ENCODE peak calls at places on chromosomes 13 and 19, in six cellular contexts. H, T, Y, L, F and V are unnamed samples.

GRCh38 chr13:45751882-45752281 is 49.8 kb downstream of the CBY2 start:
- DNase-seq in H (no peak), T (no peak), Y (no peak), L (no peak), F (no peak), V (no peak)

GRCh38 chr13:101530293-101530692 is 77.8 kb downstream of the ITGBL1 start:
- DNase-seq in H (no peak), T (no peak), Y (no peak), L (no peak), F (no peak), V (no peak)

GRCh38 chr13:54029226-54029625 is 1000.6 kb downstream of the OLFM4 start:
- DNase-seq in H (no peak), T (peak; percentile 94), Y (peak; percentile 15), L (no peak), F (no peak), V (no peak)

GRCh38 chr13:24356837-24357236 is 47.5 kb downstream of the C1QTNF9 start:
- DNase-seq in H (no peak), T (no peak), Y (no peak), L (no peak), F (no peak), V (no peak)

GRCh38 chr13:113775451-113776145 is 16.6 kb downstream of the TMEM255B start:
- DNase-seq in H (peak; percentile 8), T (no peak), Y (no peak), L (no peak), F (no peak), V (peak; percentile 55)

GRCh38 chr13:31056650-31057275 is 104.9 kb downstream of the HSPH1 start:
- DNase-seq in H (no peak), T (no peak), Y (peak; percentile 21), L (peak; percentile 50), F (no peak), V (no peak)

GRCh38 chr13:99577934-99578917 is 77.0 kb downstream of the TM9SF2 start:
- DNase-seq in H (no peak), T (no peak), Y (peak; percentile 52), L (no peak), F (no peak), V (no peak)

GRCh38 chr19:55687281-55688172 is 12.5 kb downstream of the EPN1 start:
- DNase-seq in H (no peak), T (no peak), Y (no peak), L (no peak), F (no peak), V (peak; percentile 67)

GRCh38 chr13:59356607-59357006 is 807.1 kb downstream of the DIAPH3 start:
- DNase-seq in H (no peak), T (no peak), Y (no peak), L (no peak), F (peak; percentile 18), V (peak; percentile 84)

DNA sequence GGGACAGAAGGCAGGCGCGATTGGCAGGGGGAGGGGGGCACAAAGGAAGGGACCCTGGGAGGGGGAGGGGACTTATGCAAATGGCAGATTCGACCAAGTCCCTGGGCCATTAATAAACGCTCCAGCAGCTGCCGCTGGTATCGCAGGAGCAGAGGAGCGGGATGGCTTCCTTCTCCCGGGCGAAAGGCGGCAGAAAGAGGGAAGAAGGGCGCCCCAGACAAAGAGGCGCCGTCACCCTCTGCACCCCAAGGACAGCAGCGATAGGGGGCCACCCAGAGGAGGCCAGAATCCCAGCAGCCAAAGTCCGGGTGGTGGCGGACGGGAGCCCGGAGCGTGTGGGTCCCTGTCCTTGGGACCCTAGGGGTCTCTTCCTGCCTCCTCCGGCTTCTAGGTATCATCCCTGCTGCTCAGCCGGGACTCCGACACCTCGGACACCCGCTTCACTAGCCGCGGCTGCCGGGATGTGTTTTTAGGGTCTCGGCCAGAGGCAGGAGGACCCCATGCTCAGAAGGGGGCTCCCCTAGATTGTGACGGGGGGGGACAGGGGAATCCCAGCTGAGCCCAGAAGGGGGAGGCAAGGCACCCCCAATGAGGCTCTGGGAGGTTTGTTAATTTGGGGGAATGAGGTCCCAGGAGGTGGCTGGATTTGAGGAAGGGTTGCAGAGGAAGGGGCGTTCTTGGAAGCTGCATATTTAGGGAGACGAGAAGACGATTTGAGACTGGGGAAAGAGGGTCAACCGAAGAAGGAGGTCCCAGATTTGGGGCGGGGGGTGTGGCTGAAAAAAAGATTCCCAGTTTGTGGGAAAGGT is 1.7 kb downstream of the PTPRS start:
- DNase-seq in H (no peak), T (no peak), Y (peak; percentile 85), L (peak; percentile 81), F (no peak), V (no peak)
- TF ChIP-seq POLR2AphosphoS5 in H (no peak), T (no peak), Y (peak; percentile 39), L (no peak), F (no peak), V (no peak)

GRCh38 chr13:68257111-68257842 is 1027.1 kb upstream of the PCDH9 start:
- DNase-seq in H (no peak), T (no peak), Y (peak; percentile 12), L (no peak), F (no peak), V (no peak)

GRCh38 chr13:68254151-68254550 is 1024.0 kb upstream of the PCDH9 start:
- DNase-seq in H (no peak), T (no peak), Y (no peak), L (no peak), F (no peak), V (no peak)
- TF ChIP-seq CTCF in H (no peak), T (no peak), Y (no peak), L (no peak), F (no peak), V (no peak)

GRCh38 chr13:95124959-95125358 is 176.3 kb downstream of the ABCC4 start:
- DNase-seq in H (no peak), T (no peak), Y (no peak), L (no peak), F (no peak), V (no peak)

GRCh38 chr13:95129004-95129403 is 172.2 kb downstream of the ABCC4 start:
- DNase-seq in H (no peak), T (no peak), Y (no peak), L (no peak), F (no peak), V (no peak)

GRCh38 chr13:95133498-95133897 is 167.8 kb downstream of the ABCC4 start:
- DNase-seq in H (no peak), T (no peak), Y (no peak), L (no peak), F (no peak), V (no peak)

GRCh38 chr13:95123726-95124125 is 177.5 kb downstream of the ABCC4 start:
- DNase-seq in H (no peak), T (no peak), Y (no peak), L (no peak), F (no peak), V (no peak)

DNA sequence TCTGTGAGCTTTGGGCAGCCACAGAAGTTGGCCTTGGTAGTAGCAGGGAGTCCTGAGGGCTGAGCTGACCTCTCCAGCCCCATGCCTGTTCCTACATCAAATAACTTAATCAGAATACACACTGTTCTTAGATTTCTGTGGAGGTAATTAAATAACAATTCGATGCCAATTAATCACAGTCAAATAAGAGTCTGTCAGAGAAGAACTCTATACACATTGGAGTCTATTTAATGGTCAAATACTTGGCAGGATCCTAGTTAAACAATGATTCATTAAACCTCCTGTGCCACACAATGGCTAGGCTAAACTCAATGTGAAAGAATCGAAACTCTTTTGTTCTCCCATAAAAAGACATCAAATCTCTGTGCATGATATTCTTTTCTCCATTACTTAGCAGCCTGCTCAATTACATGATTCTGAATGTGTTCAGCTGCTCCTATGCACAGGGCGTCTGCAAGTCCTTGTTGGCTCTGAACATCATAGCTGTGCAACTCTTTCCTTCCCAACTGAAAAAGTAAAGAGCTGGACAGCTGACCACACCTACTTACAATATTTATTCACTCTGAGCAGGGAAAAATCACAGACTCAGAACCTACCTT is 173.1 kb downstream of the ABCC4 start:
- DNase-seq in H (peak; percentile 52), T (no peak), Y (no peak), L (no peak), F (no peak), V (no peak)
- TF ChIP-seq POLR2AphosphoS5 in H (no peak), T (no peak), Y (no peak), L (no peak), F (no peak), V (no peak)

GRCh38 chr19:21699197-21699596 is 68.2 kb downstream of the ZNF100 start:
- DNase-seq in H (no peak), T (no peak), Y (peak; percentile 97), L (no peak), F (no peak), V (no peak)

GRCh38 chr19:21697698-21698097 is 69.7 kb downstream of the ZNF100 start:
- DNase-seq in H (no peak), T (no peak), Y (no peak), L (no peak), F (no peak), V (no peak)

GRCh38 chr19:21694171-21694906 is 73.0 kb downstream of the ZNF100 start:
- DNase-seq in H (no peak), T (no peak), Y (no peak), L (no peak), F (no peak), V (no peak)

GRCh38 chr19:21697171-21697570 is 70.2 kb downstream of the ZNF100 start:
- DNase-seq in H (no peak), T (no peak), Y (no peak), L (peak; percentile 50), F (no peak), V (no peak)

GRCh38 chr19:21698215-21698614 is 69.2 kb downstream of the ZNF100 start:
- DNase-seq in H (no peak), T (no peak), Y (peak; percentile 74), L (peak; percentile 47), F (no peak), V (no peak)
- TF ChIP-seq CTCF in H (peak; percentile 6), T (peak; percentile 7), Y (peak; percentile 65), L (peak; percentile 52), F (peak; percentile 66), V (peak; percentile 67)

DNA sequence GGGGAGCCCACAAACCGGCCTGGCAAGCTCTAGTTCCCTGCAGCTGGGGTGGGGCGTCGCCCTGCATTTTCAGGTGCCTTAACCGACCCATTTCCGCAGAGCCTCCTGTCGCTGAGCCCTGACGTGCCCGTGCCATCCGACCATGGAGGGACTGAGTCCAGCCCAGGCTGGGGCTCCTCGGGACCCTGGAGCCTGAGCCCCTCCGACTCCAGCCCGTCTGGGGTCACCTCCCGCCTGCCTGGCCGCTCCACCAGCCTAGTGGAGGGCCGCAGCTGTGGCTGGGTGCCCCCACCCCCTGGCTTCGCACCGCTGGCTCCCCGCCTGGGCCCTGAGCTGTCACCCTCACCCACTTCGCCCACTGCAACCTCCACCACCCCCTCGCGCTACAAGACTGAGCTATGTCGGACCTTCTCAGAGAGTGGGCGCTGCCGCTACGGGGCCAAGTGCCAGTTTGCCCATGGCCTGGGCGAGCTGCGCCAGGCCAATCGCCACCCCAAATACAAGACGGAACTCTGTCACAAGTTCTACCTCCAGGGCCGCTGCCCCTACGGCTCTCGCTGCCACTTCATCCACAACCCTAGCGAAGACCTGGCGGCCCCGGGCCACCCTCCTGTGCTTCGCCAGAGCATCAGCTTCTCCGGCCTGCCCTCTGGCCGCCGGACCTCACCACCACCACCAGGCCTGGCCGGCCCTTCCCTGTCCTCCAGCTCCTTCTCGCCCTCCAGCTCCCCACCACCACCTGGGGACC is 1.2 kb downstream of the ZFP36 start:
- DNase-seq in H (peak; percentile 76), T (no peak), Y (peak; percentile 59), L (no peak), F (peak; percentile 76), V (peak; percentile 94)
- TF ChIP-seq POLR2AphosphoS5 in H (peak; percentile 94), T (peak; percentile 10), Y (no peak), L (no peak), F (peak; percentile 95), V (peak; percentile 95)

GRCh38 chr13:51645154-51645650 is 60.9 kb downstream of the WDFY2 start:
- DNase-seq in H (no peak), T (peak; percentile 71), Y (peak; percentile 65), L (no peak), F (no peak), V (no peak)
- TF ChIP-seq CTCF in H (no peak), T (no peak), Y (no peak), L (no peak), F (no peak), V (no peak)